ENCODE peak calls at places on chromosomes 11 and 22, in five cellular contexts. A is ELR, U is brain microvascular endothelial cell, I is Kasumi-1, P is Calu3. Y is an unnamed sample.

GRCh38 chr11:63602296-63602695 is 11.9 kb downstream of the PLAAT3 start:
- DNase-seq in A (no peak), U (peak; percentile 59), I (no peak), P (no peak), Y (no peak)

GRCh38 chr22:25711491-25711890 is 30.5 kb upstream of the MYO18B start:
- DNase-seq in A (no peak), U (no peak), I (no peak), P (no peak), Y (no peak)

GRCh38 chr11:1640076-1640946 is 10.7 kb downstream of the KRTAP5-5 start:
- DNase-seq in A (peak; percentile 45), U (no peak), I (peak; percentile 29), P (peak; percentile 61), Y (peak; percentile 24)

GRCh38 chr11:131924446-131925240 is 554.2 kb downstream of the NTM start:
- DNase-seq in A (peak; percentile 61), U (peak; percentile 59), I (no peak), P (no peak), Y (no peak)

GRCh38 chr11:33324211-33324985 is 67.2 kb downstream of the HIPK3 start:
- DNase-seq in A (no peak), U (no peak), I (peak; percentile 90), P (no peak), Y (no peak)

GRCh38 chr11:64649304-64649703 is 58.3 kb downstream of the SLC22A12 start:
- DNase-seq in A (peak; percentile 39), U (no peak), I (peak; percentile 44), P (no peak), Y (no peak)

GRCh38 chr11:68840661-68841653 is 759 bp downstream of the CPT1A start:
- DNase-seq in A (peak; percentile 56), U (no peak), I (no peak), P (peak; percentile 52), Y (no peak)

GRCh38 chr22:49923445-49923844 is 5.0 kb downstream of the CRELD2 start:
- DNase-seq in A (no peak), U (no peak), I (no peak), P (no peak), Y (no peak)

GRCh38 chr22:44595841-44596341 is 97.9 kb upstream of the RTL6 start:
- DNase-seq in A (no peak), U (no peak), I (no peak), P (no peak), Y (no peak)

GRCh38 chr11:134474070-134474860 is 62.2 kb upstream of the B3GAT1 start:
- DNase-seq in A (no peak), U (no peak), I (no peak), P (no peak), Y (no peak)

GRCh38 chr11:76610871-76611475 is 59.6 kb downstream of the LRRC32 start:
- DNase-seq in A (no peak), U (no peak), I (no peak), P (no peak), Y (no peak)

GRCh38 chr22:22730655-22731373 is 86.4 kb downstream of the GGTLC2 start:
- DNase-seq in A (no peak), U (no peak), I (no peak), P (no peak), Y (no peak)